ENCODE peak calls at places on chromosomes 5 and 9, in four cellular contexts. One of them, this sample, is unnamed. For H3K79me2, the result is how much of the 10 kb centered on the place peaks cover.

GRCh38 chr9:115250646-115251045 is 132.7 kb upstream of the TNC start:
- DNase-seq in fibroblast of lung: peak
- DNase-seq in SK-N-SH: no peak
- DNase-seq in OCI-LY7: no peak
- DNase-seq in this sample: peak

GRCh38 chr5:151086905-151087360 is 6.1 kb upstream of the TNIP1 start:
- DNase-seq in fibroblast of lung: no peak
- DNase-seq in OCI-LY7: peak
- DNase-seq in SK-N-SH: no peak
- DNase-seq in this sample: no peak

GRCh38 chr5:17996002-17996401 is 361.7 kb downstream of the TAF11L14 start:
- DNase-seq in fibroblast of lung: no peak
- DNase-seq in OCI-LY7: no peak
- DNase-seq in SK-N-SH: no peak
- DNase-seq in this sample: no peak

GRCh38 chr9:109451311-109452025 is 46.6 kb downstream of the PTPN3 start:
- DNase-seq in fibroblast of lung: no peak
- DNase-seq in SK-N-SH: no peak
- DNase-seq in OCI-LY7: no peak
- DNase-seq in this sample: peak

GRCh38 chr5:10162468-10162867 is 87.2 kb downstream of the ATPSCKMT start:
- DNase-seq in OCI-LY7: no peak
- DNase-seq in fibroblast of lung: no peak
- DNase-seq in SK-N-SH: no peak
- DNase-seq in this sample: peak

GRCh38 chr9:85717220-85717619 is 24.5 kb downstream of the AGTPBP1 start:
- DNase-seq in OCI-LY7: no peak
- DNase-seq in fibroblast of lung: no peak
- DNase-seq in SK-N-SH: no peak
- DNase-seq in this sample: no peak

GRCh38 chr5:1751864-1752822 is 47.5 kb downstream of the MRPL36 start:
- DNase-seq in SK-N-SH: no peak
- DNase-seq in OCI-LY7: no peak
- DNase-seq in fibroblast of lung: no peak
- DNase-seq in this sample: no peak

GRCh38 chr9:4114569-4115505 is 185.0 kb downstream of the GLIS3 start:
- DNase-seq in fibroblast of lung: peak
- DNase-seq in OCI-LY7: no peak
- DNase-seq in SK-N-SH: no peak
- DNase-seq in this sample: peak

GRCh38 chr5:14410068-14410941 is 171.3 kb upstream of the OTULINL start:
- DNase-seq in SK-N-SH: peak
- DNase-seq in OCI-LY7: no peak
- DNase-seq in fibroblast of lung: peak
- DNase-seq in this sample: no peak

GRCh38 chr9:27529316-27530278 is at the start of gene MOB3B:
- DNase-seq in OCI-LY7: peak
- DNase-seq in fibroblast of lung: peak
- DNase-seq in SK-N-SH: peak
- DNase-seq in this sample: peak

GRCh38 chr5:2903451-2904395 is 152.2 kb upstream of the IRX2 start:
- DNase-seq in SK-N-SH: no peak
- DNase-seq in fibroblast of lung: no peak
- DNase-seq in OCI-LY7: no peak
- DNase-seq in this sample: no peak

GRCh38 chr9:34072868-34073590 is 24.3 kb upstream of the UBAP2 start:
- DNase-seq in OCI-LY7: no peak
- DNase-seq in SK-N-SH: no peak
- DNase-seq in fibroblast of lung: peak
- DNase-seq in this sample: peak

GRCh38 chr9:69121155-69122085 is 52.7 kb upstream of the TJP2 start:
- DNase-seq in fibroblast of lung: peak
- DNase-seq in SK-N-SH: peak
- DNase-seq in OCI-LY7: peak
- DNase-seq in this sample: peak

DNA sequence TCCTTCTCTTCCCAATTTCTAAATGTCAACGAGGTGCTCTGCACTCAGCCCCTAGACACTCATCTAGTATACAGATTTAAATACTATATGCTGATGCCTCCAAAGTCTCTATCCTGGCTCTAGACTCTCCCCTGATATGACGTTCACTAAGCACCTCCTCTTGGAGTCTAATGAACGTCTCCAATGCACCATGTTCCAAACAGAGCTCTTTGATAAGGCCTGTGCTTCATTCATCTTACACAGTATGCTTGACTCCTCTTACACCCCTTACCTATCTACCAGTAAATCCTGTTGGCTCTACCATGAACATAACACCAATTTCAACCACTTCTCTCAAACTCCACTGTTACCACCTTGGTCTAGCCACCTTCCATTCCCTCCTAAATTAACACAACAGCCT is 25.7 kb downstream of the OXCT1 start:
- DNase-seq in SK-N-SH: no peak
- DNase-seq in OCI-LY7: no peak
- DNase-seq in fibroblast of lung: no peak
- DNase-seq in this sample: no peak
- H3K4me3 ChIP-seq in SK-N-SH: no peak
- H3K4me3 ChIP-seq in OCI-LY7: no peak
- H3K4me3 ChIP-seq in fibroblast of lung: no peak
- H3K4me3 ChIP-seq in this sample: no peak

DNA sequence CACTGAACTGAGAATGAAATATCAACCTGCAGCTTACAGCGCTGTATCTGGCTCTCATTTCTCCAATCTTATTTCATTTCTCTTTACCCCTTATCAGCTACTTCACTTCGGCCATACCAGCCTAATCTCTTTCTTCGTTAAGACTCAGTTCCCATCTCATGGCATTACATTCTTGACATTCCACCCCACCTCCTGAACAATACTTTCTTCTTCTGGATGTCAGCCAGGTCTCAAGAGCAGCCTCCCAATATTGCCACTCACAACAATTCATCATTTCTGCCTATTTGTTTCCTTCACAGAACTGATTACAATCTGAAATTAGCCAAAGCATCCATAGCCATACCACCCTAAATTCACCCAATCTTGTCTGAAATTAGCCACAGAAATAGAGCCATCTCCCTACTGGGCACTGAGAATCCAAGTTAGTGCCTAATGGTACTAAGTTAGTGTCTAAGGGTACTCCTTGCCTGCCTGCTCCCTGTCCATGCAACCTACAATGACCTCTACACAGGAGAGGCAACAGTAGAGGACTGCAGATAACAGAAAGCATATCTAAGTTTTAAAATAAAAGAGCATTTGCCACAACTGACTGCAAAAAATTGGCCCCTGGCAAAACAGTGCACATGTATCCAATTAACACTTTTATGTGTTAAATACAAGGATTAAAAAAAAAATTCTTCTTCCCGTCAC is 35.2 kb downstream of the SETX start:
- DNase-seq in SK-N-SH: no peak
- DNase-seq in fibroblast of lung: peak
- DNase-seq in OCI-LY7: no peak
- DNase-seq in this sample: peak
- H3K79me2 ChIP-seq in SK-N-SH: half or more
- H3K79me2 ChIP-seq in fibroblast of lung: under half
- H3K79me2 ChIP-seq in OCI-LY7: under half
- H3K79me2 ChIP-seq in this sample: under half

GRCh38 chr5:76174101-76174500 is 90.9 kb downstream of the SV2C start:
- DNase-seq in OCI-LY7: no peak
- DNase-seq in fibroblast of lung: no peak
- DNase-seq in SK-N-SH: no peak
- DNase-seq in this sample: no peak

GRCh38 chr5:76175051-76175666 is 92.0 kb downstream of the SV2C start:
- DNase-seq in OCI-LY7: peak
- DNase-seq in SK-N-SH: peak
- DNase-seq in fibroblast of lung: peak
- DNase-seq in this sample: peak

GRCh38 chr5:76178913-76179312 is 95.7 kb downstream of the SV2C start:
- DNase-seq in fibroblast of lung: no peak
- DNase-seq in SK-N-SH: no peak
- DNase-seq in OCI-LY7: no peak
- DNase-seq in this sample: no peak

GRCh38 chr5:76177974-76178373 is 94.8 kb downstream of the SV2C start:
- DNase-seq in fibroblast of lung: no peak
- DNase-seq in SK-N-SH: no peak
- DNase-seq in OCI-LY7: no peak
- DNase-seq in this sample: no peak

GRCh38 chr5:76175821-76176403 is 92.7 kb downstream of the SV2C start:
- DNase-seq in OCI-LY7: peak
- DNase-seq in fibroblast of lung: no peak
- DNase-seq in SK-N-SH: peak
- DNase-seq in this sample: peak
- H3K4me3 ChIP-seq in OCI-LY7: no peak
- H3K4me3 ChIP-seq in fibroblast of lung: no peak
- H3K4me3 ChIP-seq in SK-N-SH: no peak
- H3K4me3 ChIP-seq in this sample: no peak

GRCh38 chr9:134363450-134363849 is 37.2 kb downstream of the RXRA start:
- DNase-seq in OCI-LY7: no peak
- DNase-seq in SK-N-SH: no peak
- DNase-seq in fibroblast of lung: no peak
- DNase-seq in this sample: no peak
- H3K79me2 ChIP-seq in OCI-LY7: under half
- H3K79me2 ChIP-seq in SK-N-SH: under half
- H3K79me2 ChIP-seq in fibroblast of lung: under half
- H3K79me2 ChIP-seq in this sample: under half

GRCh38 chr5:179343021-179343781 is 2.1 kb downstream of the ADAMTS2 start:
- DNase-seq in SK-N-SH: no peak
- DNase-seq in OCI-LY7: no peak
- DNase-seq in fibroblast of lung: peak
- DNase-seq in this sample: no peak
- H3K4me3 ChIP-seq in SK-N-SH: no peak
- H3K4me3 ChIP-seq in OCI-LY7: no peak
- H3K4me3 ChIP-seq in fibroblast of lung: peak
- H3K4me3 ChIP-seq in this sample: no peak

DNA sequence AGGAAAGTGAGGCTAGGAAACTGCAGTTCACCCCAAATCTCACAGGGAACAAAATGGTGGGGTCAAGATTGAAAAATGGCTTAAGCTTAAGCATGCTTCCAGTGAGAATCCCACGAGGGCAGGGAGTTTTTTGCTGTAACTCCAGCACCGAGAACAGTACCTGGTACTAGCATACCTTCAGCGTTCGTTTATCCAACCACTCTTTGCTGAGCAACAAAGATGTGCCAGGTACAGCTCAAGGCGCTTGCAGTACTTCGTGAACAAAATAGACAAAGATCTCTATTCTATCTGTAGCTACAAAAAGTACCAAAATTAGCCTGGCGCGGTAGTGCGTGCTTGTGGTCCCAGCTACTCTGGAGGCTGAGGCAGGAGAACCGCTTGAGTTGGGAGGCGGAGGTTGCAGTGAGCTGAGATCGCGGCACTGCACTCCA is 783 bp upstream of the PPP6C start:
- DNase-seq in OCI-LY7: peak
- DNase-seq in fibroblast of lung: no peak
- DNase-seq in SK-N-SH: peak
- DNase-seq in this sample: peak
- H3K79me2 ChIP-seq in OCI-LY7: half or more
- H3K79me2 ChIP-seq in fibroblast of lung: under half
- H3K79me2 ChIP-seq in SK-N-SH: half or more
- H3K79me2 ChIP-seq in this sample: under half

This sample was measured in mesendoderm.